ENCODE peak calls at places on chromosomes 6 and 20, in ten cellular contexts. One of them, this sample, is unnamed.

GRCh38 chr6:20810732-20811111 is 276.5 kb downstream of the CDKAL1 start:
- DNase-seq in progenitor cell of endocrine pancreas: no peak
- DNase-seq in uterus: no peak
- DNase-seq in Peyer's patch: no peak
- DNase-seq in brain pericyte: no peak
- DNase-seq in sciatic nerve: no peak
- DNase-seq in iris pigment epithelial cell: no peak
- DNase-seq in mammary epithelial cell: no peak
- DNase-seq in activated naive CD4-positive, alpha-beta T cell treated with Interleukin-2 at 50 U/mL for 16 hours: no peak
- DNase-seq in NT2/D1: no peak
- DNase-seq in this sample: no peak

GRCh38 chr6:137191670-137192069 is 18.2 kb upstream of the IL22RA2 start:
- DNase-seq in progenitor cell of endocrine pancreas: no peak
- DNase-seq in uterus: no peak
- DNase-seq in Peyer's patch: no peak
- DNase-seq in brain pericyte: no peak
- DNase-seq in sciatic nerve: no peak
- DNase-seq in iris pigment epithelial cell: no peak
- DNase-seq in mammary epithelial cell: no peak
- DNase-seq in activated naive CD4-positive, alpha-beta T cell treated with Interleukin-2 at 50 U/mL for 16 hours: no peak
- DNase-seq in NT2/D1: no peak
- DNase-seq in this sample: no peak

GRCh38 chr6:43269273-43270007 is 26.2 kb downstream of the TTBK1 start:
- DNase-seq in progenitor cell of endocrine pancreas: no peak
- DNase-seq in uterus: no peak
- DNase-seq in Peyer's patch: peak
- DNase-seq in brain pericyte: no peak
- DNase-seq in sciatic nerve: no peak
- DNase-seq in iris pigment epithelial cell: no peak
- DNase-seq in mammary epithelial cell: no peak
- DNase-seq in activated naive CD4-positive, alpha-beta T cell treated with Interleukin-2 at 50 U/mL for 16 hours: peak
- DNase-seq in NT2/D1: no peak
- DNase-seq in this sample: no peak

GRCh38 chr6:149846321-149846720 is 17.8 kb downstream of the LRP11 start:
- DNase-seq in progenitor cell of endocrine pancreas: no peak
- DNase-seq in uterus: peak
- DNase-seq in Peyer's patch: no peak
- DNase-seq in brain pericyte: no peak
- DNase-seq in sciatic nerve: no peak
- DNase-seq in iris pigment epithelial cell: peak
- DNase-seq in mammary epithelial cell: peak
- DNase-seq in activated naive CD4-positive, alpha-beta T cell treated with Interleukin-2 at 50 U/mL for 16 hours: no peak
- DNase-seq in NT2/D1: no peak
- DNase-seq in this sample: no peak

GRCh38 chr6:154594474-154595198 is 84.2 kb upstream of the CNKSR3 start:
- DNase-seq in progenitor cell of endocrine pancreas: no peak
- DNase-seq in uterus: no peak
- DNase-seq in Peyer's patch: no peak
- DNase-seq in brain pericyte: no peak
- DNase-seq in sciatic nerve: no peak
- DNase-seq in iris pigment epithelial cell: no peak
- DNase-seq in mammary epithelial cell: no peak
- DNase-seq in activated naive CD4-positive, alpha-beta T cell treated with Interleukin-2 at 50 U/mL for 16 hours: no peak
- DNase-seq in NT2/D1: no peak
- DNase-seq in this sample: no peak

GRCh38 chr6:159899994-159900745 is 9.4 kb downstream of the MAS1 start:
- DNase-seq in progenitor cell of endocrine pancreas: no peak
- DNase-seq in uterus: no peak
- DNase-seq in Peyer's patch: no peak
- DNase-seq in brain pericyte: no peak
- DNase-seq in sciatic nerve: no peak
- DNase-seq in iris pigment epithelial cell: peak
- DNase-seq in mammary epithelial cell: peak
- DNase-seq in activated naive CD4-positive, alpha-beta T cell treated with Interleukin-2 at 50 U/mL for 16 hours: no peak
- DNase-seq in NT2/D1: no peak
- DNase-seq in this sample: no peak

GRCh38 chr20:38290829-38291581 is 13.0 kb upstream of the BPI start:
- DNase-seq in progenitor cell of endocrine pancreas: no peak
- DNase-seq in uterus: no peak
- DNase-seq in Peyer's patch: no peak
- DNase-seq in brain pericyte: peak
- DNase-seq in sciatic nerve: peak
- DNase-seq in iris pigment epithelial cell: peak
- DNase-seq in mammary epithelial cell: no peak
- DNase-seq in activated naive CD4-positive, alpha-beta T cell treated with Interleukin-2 at 50 U/mL for 16 hours: no peak
- DNase-seq in NT2/D1: peak
- DNase-seq in this sample: no peak

GRCh38 chr6:99013145-99013544 is 65.4 kb upstream of the FBXL4 start:
- DNase-seq in progenitor cell of endocrine pancreas: no peak
- DNase-seq in uterus: no peak
- DNase-seq in Peyer's patch: no peak
- DNase-seq in brain pericyte: peak
- DNase-seq in sciatic nerve: no peak
- DNase-seq in iris pigment epithelial cell: peak
- DNase-seq in mammary epithelial cell: peak
- DNase-seq in activated naive CD4-positive, alpha-beta T cell treated with Interleukin-2 at 50 U/mL for 16 hours: no peak
- DNase-seq in NT2/D1: no peak
- DNase-seq in this sample: no peak

GRCh38 chr6:131061041-131061770 is 1.8 kb downstream of the EPB41L2 start:
- DNase-seq in progenitor cell of endocrine pancreas: no peak
- DNase-seq in uterus: no peak
- DNase-seq in Peyer's patch: no peak
- DNase-seq in brain pericyte: no peak
- DNase-seq in sciatic nerve: no peak
- DNase-seq in iris pigment epithelial cell: peak
- DNase-seq in mammary epithelial cell: no peak
- DNase-seq in activated naive CD4-positive, alpha-beta T cell treated with Interleukin-2 at 50 U/mL for 16 hours: no peak
- DNase-seq in NT2/D1: no peak
- DNase-seq in this sample: peak

GRCh38 chr20:43530321-43531090 is 23.0 kb downstream of the L3MBTL1 start:
- DNase-seq in progenitor cell of endocrine pancreas: no peak
- DNase-seq in uterus: no peak
- DNase-seq in Peyer's patch: no peak
- DNase-seq in brain pericyte: no peak
- DNase-seq in sciatic nerve: no peak
- DNase-seq in iris pigment epithelial cell: no peak
- DNase-seq in mammary epithelial cell: no peak
- DNase-seq in activated naive CD4-positive, alpha-beta T cell treated with Interleukin-2 at 50 U/mL for 16 hours: no peak
- DNase-seq in NT2/D1: no peak
- DNase-seq in this sample: no peak

GRCh38 chr6:22078288-22078687 is 218.5 kb downstream of the PRL start:
- DNase-seq in progenitor cell of endocrine pancreas: no peak
- DNase-seq in uterus: no peak
- DNase-seq in Peyer's patch: no peak
- DNase-seq in brain pericyte: no peak
- DNase-seq in sciatic nerve: no peak
- DNase-seq in iris pigment epithelial cell: no peak
- DNase-seq in mammary epithelial cell: no peak
- DNase-seq in activated naive CD4-positive, alpha-beta T cell treated with Interleukin-2 at 50 U/mL for 16 hours: no peak
- DNase-seq in NT2/D1: no peak
- DNase-seq in this sample: no peak

GRCh38 chr20:1309439-1309847 is 19.5 kb downstream of the SDCBP2 start:
- DNase-seq in progenitor cell of endocrine pancreas: no peak
- DNase-seq in uterus: no peak
- DNase-seq in Peyer's patch: no peak
- DNase-seq in brain pericyte: no peak
- DNase-seq in sciatic nerve: no peak
- DNase-seq in iris pigment epithelial cell: no peak
- DNase-seq in mammary epithelial cell: no peak
- DNase-seq in activated naive CD4-positive, alpha-beta T cell treated with Interleukin-2 at 50 U/mL for 16 hours: no peak
- DNase-seq in NT2/D1: no peak
- DNase-seq in this sample: no peak

GRCh38 chr6:16704706-16705402 is 56.4 kb downstream of the ATXN1 start:
- DNase-seq in progenitor cell of endocrine pancreas: no peak
- DNase-seq in uterus: no peak
- DNase-seq in Peyer's patch: no peak
- DNase-seq in brain pericyte: no peak
- DNase-seq in sciatic nerve: no peak
- DNase-seq in iris pigment epithelial cell: peak
- DNase-seq in mammary epithelial cell: peak
- DNase-seq in activated naive CD4-positive, alpha-beta T cell treated with Interleukin-2 at 50 U/mL for 16 hours: peak
- DNase-seq in NT2/D1: no peak
- DNase-seq in this sample: no peak

GRCh38 chr6:89371849-89372505 is 19.5 kb upstream of the UBE2J1 start:
- DNase-seq in progenitor cell of endocrine pancreas: peak
- DNase-seq in uterus: peak
- DNase-seq in Peyer's patch: peak
- DNase-seq in brain pericyte: no peak
- DNase-seq in sciatic nerve: peak
- DNase-seq in iris pigment epithelial cell: peak
- DNase-seq in mammary epithelial cell: peak
- DNase-seq in activated naive CD4-positive, alpha-beta T cell treated with Interleukin-2 at 50 U/mL for 16 hours: peak
- DNase-seq in NT2/D1: no peak
- DNase-seq in this sample: peak

GRCh38 chr6:32156891-32157290 is 3.0 kb downstream of the PPT2 start:
- DNase-seq in progenitor cell of endocrine pancreas: no peak
- DNase-seq in uterus: no peak
- DNase-seq in Peyer's patch: no peak
- DNase-seq in brain pericyte: no peak
- DNase-seq in sciatic nerve: no peak
- DNase-seq in iris pigment epithelial cell: no peak
- DNase-seq in mammary epithelial cell: no peak
- DNase-seq in activated naive CD4-positive, alpha-beta T cell treated with Interleukin-2 at 50 U/mL for 16 hours: no peak
- DNase-seq in NT2/D1: no peak
- DNase-seq in this sample: no peak

GRCh38 chr6:3962897-3963296 is 113.7 kb downstream of the FAM50B start:
- DNase-seq in progenitor cell of endocrine pancreas: no peak
- DNase-seq in uterus: no peak
- DNase-seq in Peyer's patch: no peak
- DNase-seq in brain pericyte: peak
- DNase-seq in sciatic nerve: no peak
- DNase-seq in iris pigment epithelial cell: no peak
- DNase-seq in mammary epithelial cell: no peak
- DNase-seq in activated naive CD4-positive, alpha-beta T cell treated with Interleukin-2 at 50 U/mL for 16 hours: no peak
- DNase-seq in NT2/D1: no peak
- DNase-seq in this sample: no peak

GRCh38 chr6:27133281-27134227 is 113.9 kb upstream of the PRSS16 start:
- DNase-seq in progenitor cell of endocrine pancreas: peak
- DNase-seq in uterus: peak
- DNase-seq in Peyer's patch: peak
- DNase-seq in brain pericyte: no peak
- DNase-seq in sciatic nerve: peak
- DNase-seq in iris pigment epithelial cell: peak
- DNase-seq in mammary epithelial cell: peak
- DNase-seq in activated naive CD4-positive, alpha-beta T cell treated with Interleukin-2 at 50 U/mL for 16 hours: peak
- DNase-seq in NT2/D1: no peak
- DNase-seq in this sample: no peak

GRCh38 chr20:52200870-52201269 is 9.3 kb upstream of the ZFP64 start:
- DNase-seq in progenitor cell of endocrine pancreas: no peak
- DNase-seq in uterus: no peak
- DNase-seq in Peyer's patch: no peak
- DNase-seq in brain pericyte: no peak
- DNase-seq in sciatic nerve: no peak
- DNase-seq in iris pigment epithelial cell: no peak
- DNase-seq in mammary epithelial cell: no peak
- DNase-seq in activated naive CD4-positive, alpha-beta T cell treated with Interleukin-2 at 50 U/mL for 16 hours: no peak
- DNase-seq in NT2/D1: no peak
- DNase-seq in this sample: no peak

GRCh38 chr6:100892693-100893092 is 11.6 kb upstream of the ASCC3 start:
- DNase-seq in progenitor cell of endocrine pancreas: no peak
- DNase-seq in uterus: no peak
- DNase-seq in Peyer's patch: no peak
- DNase-seq in brain pericyte: no peak
- DNase-seq in sciatic nerve: no peak
- DNase-seq in iris pigment epithelial cell: no peak
- DNase-seq in mammary epithelial cell: no peak
- DNase-seq in activated naive CD4-positive, alpha-beta T cell treated with Interleukin-2 at 50 U/mL for 16 hours: no peak
- DNase-seq in NT2/D1: no peak
- DNase-seq in this sample: no peak

GRCh38 chr6:136307351-136307750 is 17.7 kb upstream of the BCLAF1 start:
- DNase-seq in progenitor cell of endocrine pancreas: no peak
- DNase-seq in uterus: no peak
- DNase-seq in Peyer's patch: no peak
- DNase-seq in brain pericyte: no peak
- DNase-seq in sciatic nerve: no peak
- DNase-seq in iris pigment epithelial cell: no peak
- DNase-seq in mammary epithelial cell: no peak
- DNase-seq in activated naive CD4-positive, alpha-beta T cell treated with Interleukin-2 at 50 U/mL for 16 hours: no peak
- DNase-seq in NT2/D1: no peak
- DNase-seq in this sample: no peak

GRCh38 chr20:24667689-24668383 is 198.4 kb downstream of the SYNDIG1 start:
- DNase-seq in progenitor cell of endocrine pancreas: no peak
- DNase-seq in uterus: no peak
- DNase-seq in Peyer's patch: no peak
- DNase-seq in brain pericyte: no peak
- DNase-seq in sciatic nerve: peak
- DNase-seq in iris pigment epithelial cell: no peak
- DNase-seq in mammary epithelial cell: no peak
- DNase-seq in activated naive CD4-positive, alpha-beta T cell treated with Interleukin-2 at 50 U/mL for 16 hours: no peak
- DNase-seq in NT2/D1: no peak
- DNase-seq in this sample: no peak

GRCh38 chr6:157464653-157465535 is 83.9 kb downstream of the ZDHHC14 start:
- DNase-seq in progenitor cell of endocrine pancreas: no peak
- DNase-seq in uterus: no peak
- DNase-seq in Peyer's patch: no peak
- DNase-seq in brain pericyte: no peak
- DNase-seq in sciatic nerve: no peak
- DNase-seq in iris pigment epithelial cell: no peak
- DNase-seq in mammary epithelial cell: no peak
- DNase-seq in activated naive CD4-positive, alpha-beta T cell treated with Interleukin-2 at 50 U/mL for 16 hours: no peak
- DNase-seq in NT2/D1: no peak
- DNase-seq in this sample: no peak

This sample was measured in neuronal stem cell.